ENCODE peak calls at places on chromosomes 2 and 18, in five cellular contexts. R is colonic mucosa; Q is ovary; C is stimulated activated naive CD8-positive, alpha-beta T cell treated with anti-CD3 and anti-CD28 coated beads, Interleukin-15, Interleukin-2, amounts not matched to agents 100 U/mL and 50 U/mL, for 24 hours; X is dermis microvascular lymphatic vessel endothelial cell. W is an unnamed sample.

GRCh38 chr2:179239194-179239593 is 25.4 kb downstream of the SESTD1 start:
- DNase-seq in R (no peak), Q (no peak), C (no peak), X (no peak), W (no peak)

GRCh38 chr2:6864251-6864758 is 1.4 kb downstream of the CMPK2 start:
- DNase-seq in R (no peak), Q (no peak), C (no peak), X (no peak), W (no peak)

GRCh38 chr2:240912878-240913809 is 7.0 kb downstream of the CROCC2 start:
- DNase-seq in R (no peak), Q (no peak), C (no peak), X (no peak), W (no peak)

GRCh38 chr2:151030663-151031230 is 230.9 kb downstream of the RBM43 start:
- DNase-seq in R (no peak), Q (no peak), C (peak), X (no peak), W (no peak)

GRCh38 chr18:59426855-59427254 is 67.8 kb upstream of the LMAN1 start:
- DNase-seq in R (no peak), Q (no peak), C (no peak), X (no peak), W (no peak)

GRCh38 chr18:9634856-9635255 is 20.5 kb upstream of the PPP4R1 start:
- DNase-seq in R (no peak), Q (no peak), C (no peak), X (no peak), W (no peak)

GRCh38 chr2:51013060-51013746 is 18.7 kb downstream of the NRXN1 start:
- DNase-seq in R (peak), Q (no peak), C (no peak), X (no peak), W (peak)

GRCh38 chr2:207725815-207726578 is 14.6 kb downstream of the CCNYL1 start:
- DNase-seq in R (no peak), Q (no peak), C (no peak), X (peak), W (no peak)

GRCh38 chr2:216205486-216205885 is 96.3 kb downstream of the XRCC5 start:
- DNase-seq in R (no peak), Q (no peak), C (no peak), X (no peak), W (no peak)

GRCh38 chr18:8381801-8382459 is 227.3 kb upstream of the RAB12 start:
- DNase-seq in R (no peak), Q (no peak), C (no peak), X (no peak), W (no peak)

GRCh38 chr2:210620456-210620855 is 64.1 kb downstream of the CPS1 start:
- DNase-seq in R (no peak), Q (no peak), C (no peak), X (no peak), W (no peak)

GRCh38 chr2:40760071-40760666 is 308.3 kb upstream of the SLC8A1 start:
- DNase-seq in R (no peak), Q (no peak), C (no peak), X (no peak), W (peak)

GRCh38 chr2:175536059-175536458 is 354.5 kb upstream of the ATP5MC3 start:
- DNase-seq in R (no peak), Q (no peak), C (no peak), X (no peak), W (no peak)

GRCh38 chr2:76998713-76999112 is 523.5 kb downstream of the LRRTM4 start:
- DNase-seq in R (no peak), Q (no peak), C (no peak), X (no peak), W (no peak)

GRCh38 chr18:45671366-45671765 is 52.6 kb upstream of the SLC14A1 start:
- DNase-seq in R (no peak), Q (no peak), C (no peak), X (no peak), W (no peak)

GRCh38 chr2:233074106-233074505 is 14.0 kb downstream of the INPP5D start:
- DNase-seq in R (no peak), Q (no peak), C (no peak), X (no peak), W (no peak)

GRCh38 chr2:217309056-217309455 is 449.2 kb upstream of the TNP1 start:
- DNase-seq in R (no peak), Q (no peak), C (no peak), X (no peak), W (no peak)

GRCh38 chr2:99488587-99488998 is 1.2 kb downstream of the REV1 start:
- DNase-seq in R (peak), Q (no peak), C (no peak), X (peak), W (peak)

GRCh38 chr18:26051845-26052244 is 38.6 kb downstream of the SS18 start:
- DNase-seq in R (no peak), Q (no peak), C (no peak), X (no peak), W (no peak)

GRCh38 chr2:159516241-159516758 is 100.0 kb downstream of the BAZ2B start:
- DNase-seq in R (peak), Q (no peak), C (no peak), X (peak), W (peak)